ENCODE peak calls at places on chromosomes 5 and 9, in seven cellular contexts. One of them, this sample, is unnamed.

GRCh38 chr9:129336601-129337286 is 158.7 kb upstream of the IER5L start:
- DNase-seq in ecto neural progenitor cell: no peak
- DNase-seq in GM04503: no peak
- DNase-seq in fibroblast of the conjunctiva: no peak
- DNase-seq in activated naive CD4-positive, alpha-beta T cell: no peak
- DNase-seq in ACHN: no peak
- DNase-seq in stimulated activated CD4-positive, alpha-beta T cell treated with anti-CD3 and anti-CD28 coated beads, TNF-alpha, amount 100 ng/mL, for 4 hours: no peak
- DNase-seq in this sample: no peak

GRCh38 chr9:91820949-91821880 is 128.8 kb downstream of the ROR2 start:
- DNase-seq in ecto neural progenitor cell: no peak
- DNase-seq in GM04503: no peak
- DNase-seq in fibroblast of the conjunctiva: no peak
- DNase-seq in activated naive CD4-positive, alpha-beta T cell: no peak
- DNase-seq in ACHN: no peak
- DNase-seq in stimulated activated CD4-positive, alpha-beta T cell treated with anti-CD3 and anti-CD28 coated beads, TNF-alpha, amount 100 ng/mL, for 4 hours: no peak
- DNase-seq in this sample: no peak

GRCh38 chr9:125700791-125701190 is 6.2 kb downstream of the MAPKAP1 start:
- DNase-seq in ecto neural progenitor cell: no peak
- DNase-seq in GM04503: no peak
- DNase-seq in fibroblast of the conjunctiva: no peak
- DNase-seq in activated naive CD4-positive, alpha-beta T cell: no peak
- DNase-seq in ACHN: peak; percentile 70
- DNase-seq in stimulated activated CD4-positive, alpha-beta T cell treated with anti-CD3 and anti-CD28 coated beads, TNF-alpha, amount 100 ng/mL, for 4 hours: no peak
- DNase-seq in this sample: no peak

GRCh38 chr9:80449513-80449912 is 877.7 kb downstream of the TLE4 start:
- DNase-seq in ecto neural progenitor cell: no peak
- DNase-seq in GM04503: no peak
- DNase-seq in fibroblast of the conjunctiva: no peak
- DNase-seq in activated naive CD4-positive, alpha-beta T cell: no peak
- DNase-seq in ACHN: no peak
- DNase-seq in stimulated activated CD4-positive, alpha-beta T cell treated with anti-CD3 and anti-CD28 coated beads, TNF-alpha, amount 100 ng/mL, for 4 hours: no peak
- DNase-seq in this sample: no peak

GRCh38 chr5:127084656-127085055 is 11.4 kb upstream of the C5orf63 start:
- DNase-seq in ecto neural progenitor cell: no peak
- DNase-seq in GM04503: no peak
- DNase-seq in fibroblast of the conjunctiva: no peak
- DNase-seq in activated naive CD4-positive, alpha-beta T cell: no peak
- DNase-seq in ACHN: no peak
- DNase-seq in stimulated activated CD4-positive, alpha-beta T cell treated with anti-CD3 and anti-CD28 coated beads, TNF-alpha, amount 100 ng/mL, for 4 hours: no peak
- DNase-seq in this sample: no peak

GRCh38 chr5:59246470-59247250 is 646.9 kb downstream of the PDE4D start:
- DNase-seq in ecto neural progenitor cell: no peak
- DNase-seq in GM04503: no peak
- DNase-seq in fibroblast of the conjunctiva: no peak
- DNase-seq in activated naive CD4-positive, alpha-beta T cell: no peak
- DNase-seq in ACHN: no peak
- DNase-seq in stimulated activated CD4-positive, alpha-beta T cell treated with anti-CD3 and anti-CD28 coated beads, TNF-alpha, amount 100 ng/mL, for 4 hours: no peak
- DNase-seq in this sample: no peak

GRCh38 chr5:57676228-57677098 is 193.9 kb upstream of the ACTBL2 start:
- DNase-seq in ecto neural progenitor cell: no peak
- DNase-seq in GM04503: peak; percentile 15
- DNase-seq in fibroblast of the conjunctiva: peak; percentile 43
- DNase-seq in activated naive CD4-positive, alpha-beta T cell: no peak
- DNase-seq in ACHN: no peak
- DNase-seq in stimulated activated CD4-positive, alpha-beta T cell treated with anti-CD3 and anti-CD28 coated beads, TNF-alpha, amount 100 ng/mL, for 4 hours: no peak
- DNase-seq in this sample: no peak

GRCh38 chr5:4570047-4571015 is 569.8 kb upstream of the ADAMTS16 start:
- DNase-seq in ecto neural progenitor cell: no peak
- DNase-seq in GM04503: no peak
- DNase-seq in fibroblast of the conjunctiva: no peak
- DNase-seq in activated naive CD4-positive, alpha-beta T cell: no peak
- DNase-seq in ACHN: no peak
- DNase-seq in stimulated activated CD4-positive, alpha-beta T cell treated with anti-CD3 and anti-CD28 coated beads, TNF-alpha, amount 100 ng/mL, for 4 hours: no peak
- DNase-seq in this sample: no peak

GRCh38 chr5:139925650-139926640 is 117.2 kb downstream of the NRG2 start:
- DNase-seq in ecto neural progenitor cell: peak; percentile 30
- DNase-seq in GM04503: no peak
- DNase-seq in fibroblast of the conjunctiva: no peak
- DNase-seq in activated naive CD4-positive, alpha-beta T cell: no peak
- DNase-seq in ACHN: no peak
- DNase-seq in stimulated activated CD4-positive, alpha-beta T cell treated with anti-CD3 and anti-CD28 coated beads, TNF-alpha, amount 100 ng/mL, for 4 hours: no peak
- DNase-seq in this sample: no peak

GRCh38 chr5:7897014-7897600 is 28.2 kb downstream of the MTRR start:
- DNase-seq in ecto neural progenitor cell: peak; percentile 50
- DNase-seq in GM04503: no peak
- DNase-seq in fibroblast of the conjunctiva: peak; percentile 30
- DNase-seq in activated naive CD4-positive, alpha-beta T cell: no peak
- DNase-seq in ACHN: peak; percentile 74
- DNase-seq in stimulated activated CD4-positive, alpha-beta T cell treated with anti-CD3 and anti-CD28 coated beads, TNF-alpha, amount 100 ng/mL, for 4 hours: no peak
- DNase-seq in this sample: peak; percentile 40

GRCh38 chr5:76819851-76820280 is 1.0 kb downstream of the F2RL1 start:
- DNase-seq in ecto neural progenitor cell: peak; percentile 54
- DNase-seq in GM04503: no peak
- DNase-seq in fibroblast of the conjunctiva: no peak
- DNase-seq in activated naive CD4-positive, alpha-beta T cell: no peak
- DNase-seq in ACHN: peak; percentile 25
- DNase-seq in stimulated activated CD4-positive, alpha-beta T cell treated with anti-CD3 and anti-CD28 coated beads, TNF-alpha, amount 100 ng/mL, for 4 hours: no peak
- DNase-seq in this sample: no peak

GRCh38 chr5:95959964-95960801 is 1.5 kb downstream of the ELL2 start:
- DNase-seq in ecto neural progenitor cell: peak; percentile 44
- DNase-seq in GM04503: no peak
- DNase-seq in fibroblast of the conjunctiva: no peak
- DNase-seq in activated naive CD4-positive, alpha-beta T cell: peak; percentile 11
- DNase-seq in ACHN: peak; percentile 32
- DNase-seq in stimulated activated CD4-positive, alpha-beta T cell treated with anti-CD3 and anti-CD28 coated beads, TNF-alpha, amount 100 ng/mL, for 4 hours: no peak
- DNase-seq in this sample: no peak

GRCh38 chr5:115351356-115352195 is 55.1 kb upstream of the CCDC112 start:
- DNase-seq in ecto neural progenitor cell: no peak
- DNase-seq in GM04503: no peak
- DNase-seq in fibroblast of the conjunctiva: no peak
- DNase-seq in activated naive CD4-positive, alpha-beta T cell: no peak
- DNase-seq in ACHN: peak; percentile 38
- DNase-seq in stimulated activated CD4-positive, alpha-beta T cell treated with anti-CD3 and anti-CD28 coated beads, TNF-alpha, amount 100 ng/mL, for 4 hours: no peak
- DNase-seq in this sample: no peak

GRCh38 chr9:127779136-127779981 is 893 bp upstream of the SH2D3C start:
- DNase-seq in ecto neural progenitor cell: no peak
- DNase-seq in GM04503: no peak
- DNase-seq in fibroblast of the conjunctiva: peak; percentile 62
- DNase-seq in activated naive CD4-positive, alpha-beta T cell: no peak
- DNase-seq in ACHN: no peak
- DNase-seq in stimulated activated CD4-positive, alpha-beta T cell treated with anti-CD3 and anti-CD28 coated beads, TNF-alpha, amount 100 ng/mL, for 4 hours: peak; percentile 43
- DNase-seq in this sample: peak; percentile 40

GRCh38 chr9:18544456-18544855 is 70.5 kb downstream of the ADAMTSL1 start:
- DNase-seq in ecto neural progenitor cell: no peak
- DNase-seq in GM04503: no peak
- DNase-seq in fibroblast of the conjunctiva: no peak
- DNase-seq in activated naive CD4-positive, alpha-beta T cell: no peak
- DNase-seq in ACHN: no peak
- DNase-seq in stimulated activated CD4-positive, alpha-beta T cell treated with anti-CD3 and anti-CD28 coated beads, TNF-alpha, amount 100 ng/mL, for 4 hours: no peak
- DNase-seq in this sample: no peak

GRCh38 chr5:146731909-146732659 is 146.5 kb downstream of the PPP2R2B start:
- DNase-seq in ecto neural progenitor cell: no peak
- DNase-seq in GM04503: peak; percentile 49
- DNase-seq in fibroblast of the conjunctiva: peak; percentile 22
- DNase-seq in activated naive CD4-positive, alpha-beta T cell: no peak
- DNase-seq in ACHN: peak; percentile 67
- DNase-seq in stimulated activated CD4-positive, alpha-beta T cell treated with anti-CD3 and anti-CD28 coated beads, TNF-alpha, amount 100 ng/mL, for 4 hours: no peak
- DNase-seq in this sample: no peak

GRCh38 chr5:104942735-104943134 is 1380.1 kb upstream of the NUDT12 start:
- DNase-seq in ecto neural progenitor cell: no peak
- DNase-seq in GM04503: no peak
- DNase-seq in fibroblast of the conjunctiva: no peak
- DNase-seq in activated naive CD4-positive, alpha-beta T cell: no peak
- DNase-seq in ACHN: no peak
- DNase-seq in stimulated activated CD4-positive, alpha-beta T cell treated with anti-CD3 and anti-CD28 coated beads, TNF-alpha, amount 100 ng/mL, for 4 hours: no peak
- DNase-seq in this sample: peak; percentile 14

GRCh38 chr5:173625686-173626500 is 9.4 kb upstream of the BOD1 start:
- DNase-seq in ecto neural progenitor cell: no peak
- DNase-seq in GM04503: no peak
- DNase-seq in fibroblast of the conjunctiva: no peak
- DNase-seq in activated naive CD4-positive, alpha-beta T cell: no peak
- DNase-seq in ACHN: no peak
- DNase-seq in stimulated activated CD4-positive, alpha-beta T cell treated with anti-CD3 and anti-CD28 coated beads, TNF-alpha, amount 100 ng/mL, for 4 hours: no peak
- DNase-seq in this sample: no peak

GRCh38 chr9:109584205-109584604 is 86.1 kb upstream of the PTPN3 start:
- DNase-seq in ecto neural progenitor cell: no peak
- DNase-seq in GM04503: no peak
- DNase-seq in fibroblast of the conjunctiva: no peak
- DNase-seq in activated naive CD4-positive, alpha-beta T cell: no peak
- DNase-seq in ACHN: no peak
- DNase-seq in stimulated activated CD4-positive, alpha-beta T cell treated with anti-CD3 and anti-CD28 coated beads, TNF-alpha, amount 100 ng/mL, for 4 hours: no peak
- DNase-seq in this sample: no peak

GRCh38 chr5:81626524-81626923 is 124.4 kb downstream of the SSBP2 start:
- DNase-seq in ecto neural progenitor cell: no peak
- DNase-seq in GM04503: peak; percentile 28
- DNase-seq in fibroblast of the conjunctiva: peak; percentile 49
- DNase-seq in activated naive CD4-positive, alpha-beta T cell: no peak
- DNase-seq in ACHN: peak; percentile 68
- DNase-seq in stimulated activated CD4-positive, alpha-beta T cell treated with anti-CD3 and anti-CD28 coated beads, TNF-alpha, amount 100 ng/mL, for 4 hours: no peak
- DNase-seq in this sample: no peak

GRCh38 chr9:20353931-20354652 is 268.2 kb downstream of the MLLT3 start:
- DNase-seq in ecto neural progenitor cell: no peak
- DNase-seq in GM04503: no peak
- DNase-seq in fibroblast of the conjunctiva: peak; percentile 12
- DNase-seq in activated naive CD4-positive, alpha-beta T cell: no peak
- DNase-seq in ACHN: no peak
- DNase-seq in stimulated activated CD4-positive, alpha-beta T cell treated with anti-CD3 and anti-CD28 coated beads, TNF-alpha, amount 100 ng/mL, for 4 hours: no peak
- DNase-seq in this sample: no peak

GRCh38 chr5:38323645-38324295 is 65.4 kb downstream of the EGFLAM start:
- DNase-seq in ecto neural progenitor cell: no peak
- DNase-seq in GM04503: peak; percentile 77
- DNase-seq in fibroblast of the conjunctiva: peak; percentile 24
- DNase-seq in activated naive CD4-positive, alpha-beta T cell: no peak
- DNase-seq in ACHN: peak; percentile 46
- DNase-seq in stimulated activated CD4-positive, alpha-beta T cell treated with anti-CD3 and anti-CD28 coated beads, TNF-alpha, amount 100 ng/mL, for 4 hours: no peak
- DNase-seq in this sample: no peak

GRCh38 chr5:175590471-175590881 is 67.4 kb upstream of the HRH2 start:
- DNase-seq in ecto neural progenitor cell: no peak
- DNase-seq in GM04503: peak; percentile 34
- DNase-seq in fibroblast of the conjunctiva: no peak
- DNase-seq in activated naive CD4-positive, alpha-beta T cell: no peak
- DNase-seq in ACHN: no peak
- DNase-seq in stimulated activated CD4-positive, alpha-beta T cell treated with anti-CD3 and anti-CD28 coated beads, TNF-alpha, amount 100 ng/mL, for 4 hours: no peak
- DNase-seq in this sample: no peak

GRCh38 chr5:148808864-148809642 is 17.4 kb upstream of the ADRB2 start:
- DNase-seq in ecto neural progenitor cell: no peak
- DNase-seq in GM04503: no peak
- DNase-seq in fibroblast of the conjunctiva: no peak
- DNase-seq in activated naive CD4-positive, alpha-beta T cell: no peak
- DNase-seq in ACHN: no peak
- DNase-seq in stimulated activated CD4-positive, alpha-beta T cell treated with anti-CD3 and anti-CD28 coated beads, TNF-alpha, amount 100 ng/mL, for 4 hours: no peak
- DNase-seq in this sample: no peak

GRCh38 chr5:154849791-154850201 is 607 bp downstream of the FAXDC2 start:
- DNase-seq in ecto neural progenitor cell: no peak
- DNase-seq in GM04503: no peak
- DNase-seq in fibroblast of the conjunctiva: no peak
- DNase-seq in activated naive CD4-positive, alpha-beta T cell: no peak
- DNase-seq in ACHN: no peak
- DNase-seq in stimulated activated CD4-positive, alpha-beta T cell treated with anti-CD3 and anti-CD28 coated beads, TNF-alpha, amount 100 ng/mL, for 4 hours: no peak
- DNase-seq in this sample: no peak

GRCh38 chr5:164204338-164204946 is 699.0 kb downstream of the MAT2B start:
- DNase-seq in ecto neural progenitor cell: no peak
- DNase-seq in GM04503: no peak
- DNase-seq in fibroblast of the conjunctiva: peak; percentile 65
- DNase-seq in activated naive CD4-positive, alpha-beta T cell: no peak
- DNase-seq in ACHN: no peak
- DNase-seq in stimulated activated CD4-positive, alpha-beta T cell treated with anti-CD3 and anti-CD28 coated beads, TNF-alpha, amount 100 ng/mL, for 4 hours: no peak
- DNase-seq in this sample: no peak

GRCh38 chr5:89287964-89288363 is 405.0 kb upstream of the MEF2C start:
- DNase-seq in ecto neural progenitor cell: no peak
- DNase-seq in GM04503: no peak
- DNase-seq in fibroblast of the conjunctiva: no peak
- DNase-seq in activated naive CD4-positive, alpha-beta T cell: no peak
- DNase-seq in ACHN: no peak
- DNase-seq in stimulated activated CD4-positive, alpha-beta T cell treated with anti-CD3 and anti-CD28 coated beads, TNF-alpha, amount 100 ng/mL, for 4 hours: no peak
- DNase-seq in this sample: no peak

GRCh38 chr5:174724484-174725260 is at the start of gene MSX2:
- DNase-seq in ecto neural progenitor cell: peak; percentile 94
- DNase-seq in GM04503: no peak
- DNase-seq in fibroblast of the conjunctiva: peak; percentile 73
- DNase-seq in activated naive CD4-positive, alpha-beta T cell: no peak
- DNase-seq in ACHN: no peak
- DNase-seq in stimulated activated CD4-positive, alpha-beta T cell treated with anti-CD3 and anti-CD28 coated beads, TNF-alpha, amount 100 ng/mL, for 4 hours: peak; percentile 0
- DNase-seq in this sample: no peak

GRCh38 chr5:76289692-76290091 is 113.4 kb upstream of the IQGAP2 start:
- DNase-seq in ecto neural progenitor cell: no peak
- DNase-seq in GM04503: no peak
- DNase-seq in fibroblast of the conjunctiva: no peak
- DNase-seq in activated naive CD4-positive, alpha-beta T cell: no peak
- DNase-seq in ACHN: no peak
- DNase-seq in stimulated activated CD4-positive, alpha-beta T cell treated with anti-CD3 and anti-CD28 coated beads, TNF-alpha, amount 100 ng/mL, for 4 hours: no peak
- DNase-seq in this sample: no peak

GRCh38 chr9:120894404-120895226 is 17.6 kb upstream of the PHF19 start:
- DNase-seq in ecto neural progenitor cell: peak; percentile 66
- DNase-seq in GM04503: no peak
- DNase-seq in fibroblast of the conjunctiva: no peak
- DNase-seq in activated naive CD4-positive, alpha-beta T cell: no peak
- DNase-seq in ACHN: no peak
- DNase-seq in stimulated activated CD4-positive, alpha-beta T cell treated with anti-CD3 and anti-CD28 coated beads, TNF-alpha, amount 100 ng/mL, for 4 hours: no peak
- DNase-seq in this sample: no peak

GRCh38 chr9:133118568-133118967 is 2.5 kb downstream of the RALGDS start:
- DNase-seq in ecto neural progenitor cell: no peak
- DNase-seq in GM04503: no peak
- DNase-seq in fibroblast of the conjunctiva: no peak
- DNase-seq in activated naive CD4-positive, alpha-beta T cell: no peak
- DNase-seq in ACHN: no peak
- DNase-seq in stimulated activated CD4-positive, alpha-beta T cell treated with anti-CD3 and anti-CD28 coated beads, TNF-alpha, amount 100 ng/mL, for 4 hours: no peak
- DNase-seq in this sample: no peak

GRCh38 chr9:134913713-134914500 is 3.8 kb downstream of the FCN1 start:
- DNase-seq in ecto neural progenitor cell: peak; percentile 32
- DNase-seq in GM04503: no peak
- DNase-seq in fibroblast of the conjunctiva: no peak
- DNase-seq in activated naive CD4-positive, alpha-beta T cell: no peak
- DNase-seq in ACHN: no peak
- DNase-seq in stimulated activated CD4-positive, alpha-beta T cell treated with anti-CD3 and anti-CD28 coated beads, TNF-alpha, amount 100 ng/mL, for 4 hours: no peak
- DNase-seq in this sample: no peak

GRCh38 chr5:74580729-74581110 is 59.8 kb downstream of the ENC1 start:
- DNase-seq in ecto neural progenitor cell: no peak
- DNase-seq in GM04503: no peak
- DNase-seq in fibroblast of the conjunctiva: no peak
- DNase-seq in activated naive CD4-positive, alpha-beta T cell: no peak
- DNase-seq in ACHN: no peak
- DNase-seq in stimulated activated CD4-positive, alpha-beta T cell treated with anti-CD3 and anti-CD28 coated beads, TNF-alpha, amount 100 ng/mL, for 4 hours: no peak
- DNase-seq in this sample: no peak

GRCh38 chr9:10612649-10613398 is at the start of gene PTPRD:
- DNase-seq in ecto neural progenitor cell: peak; percentile 84
- DNase-seq in GM04503: no peak
- DNase-seq in fibroblast of the conjunctiva: no peak
- DNase-seq in activated naive CD4-positive, alpha-beta T cell: no peak
- DNase-seq in ACHN: peak; percentile 35
- DNase-seq in stimulated activated CD4-positive, alpha-beta T cell treated with anti-CD3 and anti-CD28 coated beads, TNF-alpha, amount 100 ng/mL, for 4 hours: no peak
- DNase-seq in this sample: peak; percentile 25

GRCh38 chr5:158265931-158266710 is 407.2 kb upstream of the CLINT1 start:
- DNase-seq in ecto neural progenitor cell: no peak
- DNase-seq in GM04503: no peak
- DNase-seq in fibroblast of the conjunctiva: no peak
- DNase-seq in activated naive CD4-positive, alpha-beta T cell: no peak
- DNase-seq in ACHN: no peak
- DNase-seq in stimulated activated CD4-positive, alpha-beta T cell treated with anti-CD3 and anti-CD28 coated beads, TNF-alpha, amount 100 ng/mL, for 4 hours: no peak
- DNase-seq in this sample: no peak

GRCh38 chr5:163731256-163731655 is 225.8 kb downstream of the MAT2B start:
- DNase-seq in ecto neural progenitor cell: no peak
- DNase-seq in GM04503: no peak
- DNase-seq in fibroblast of the conjunctiva: no peak
- DNase-seq in activated naive CD4-positive, alpha-beta T cell: no peak
- DNase-seq in ACHN: no peak
- DNase-seq in stimulated activated CD4-positive, alpha-beta T cell treated with anti-CD3 and anti-CD28 coated beads, TNF-alpha, amount 100 ng/mL, for 4 hours: no peak
- DNase-seq in this sample: no peak

This sample was measured in SHP77.